ENCODE peak calls at places on chromosomes 1 and 21, in four cellular contexts. P, Q, T and A are unnamed samples.

GRCh38 chr21:31409849-31410762 is 66.0 kb upstream of the TIAM1 start:
- DNase-seq in P (no peak), Q (no peak), T (no peak), A (no peak)

GRCh38 chr1:170580636-170581035 is 48.7 kb downstream of the GORAB start:
- DNase-seq in P (no peak), Q (no peak), T (no peak), A (no peak)

GRCh38 chr1:92623187-92623778 is 136.6 kb upstream of the GFI1 start:
- DNase-seq in P (peak; percentile 32), Q (no peak), T (no peak), A (no peak)

GRCh38 chr1:39204441-39205081 is at the start of gene MACF1:
- DNase-seq in P (peak; percentile 21), Q (peak; percentile 82), T (peak; percentile 85), A (peak; percentile 82)

GRCh38 chr1:88983791-88984552 is 8.5 kb downstream of the KYAT3 start:
- DNase-seq in P (peak; percentile 65), Q (no peak), T (no peak), A (peak; percentile 36)

GRCh38 chr21:42820513-42821465 is 58.5 kb downstream of the WDR4 start:
- DNase-seq in P (no peak), Q (no peak), T (no peak), A (no peak)

GRCh38 chr1:47332779-47333577 is 612 bp upstream of the CMPK1 start:
- DNase-seq in P (no peak), Q (no peak), T (no peak), A (no peak)

GRCh38 chr1:24541711-24542346 is 14.1 kb upstream of the NCMAP start:
- DNase-seq in P (no peak), Q (no peak), T (no peak), A (peak; percentile 35)

GRCh38 chr1:117009132-117009531 is 7.6 kb downstream of the CD101 start:
- DNase-seq in P (peak; percentile 54), Q (no peak), T (no peak), A (no peak)

GRCh38 chr1:53869454-53870117 is 20.0 kb downstream of the YIPF1 start:
- DNase-seq in P (no peak), Q (no peak), T (no peak), A (no peak)

GRCh38 chr1:886311-886710 is 37.4 kb upstream of the SAMD11 start:
- DNase-seq in P (no peak), Q (no peak), T (no peak), A (no peak)

GRCh38 chr1:196366817-196367495 is 241.3 kb downstream of the KCNT2 start:
- DNase-seq in P (no peak), Q (no peak), T (no peak), A (no peak)

GRCh38 chr1:91731815-91732214 is 154.1 kb downstream of the TGFBR3 start:
- DNase-seq in P (peak; percentile 17), Q (no peak), T (no peak), A (no peak)

GRCh38 chr1:45785583-45785982 is 17.8 kb upstream of the MAST2 start:
- DNase-seq in P (peak; percentile 50), Q (no peak), T (no peak), A (no peak)

GRCh38 chr1:203037509-203038190 is 11.4 kb downstream of the PPFIA4 start:
- DNase-seq in P (no peak), Q (no peak), T (no peak), A (no peak)

GRCh38 chr1:166153641-166154350 is 13.0 kb downstream of the FAM78B start:
- DNase-seq in P (no peak), Q (no peak), T (no peak), A (no peak)

GRCh38 chr1:119966020-119966419 is 69.7 kb upstream of the ADAM30 start:
- DNase-seq in P (no peak), Q (peak; percentile 30), T (peak; percentile 38), A (no peak)

GRCh38 chr1:24770891-24771290 is 25.6 kb downstream of the CLIC4 start:
- DNase-seq in P (no peak), Q (no peak), T (no peak), A (no peak)

GRCh38 chr1:47993881-47994625 is 3.1 kb downstream of the TRABD2B start:
- DNase-seq in P (no peak), Q (no peak), T (no peak), A (no peak)

GRCh38 chr1:72285074-72285425 is 2.7 kb upstream of the NEGR1 start:
- DNase-seq in P (no peak), Q (peak; percentile 31), T (no peak), A (no peak)

GRCh38 chr1:28144203-28145135 is 32.0 kb downstream of the PTAFR start:
- DNase-seq in P (no peak), Q (no peak), T (no peak), A (no peak)

GRCh38 chr1:177122461-177122860 is 42.1 kb downstream of the ASTN1 start:
- DNase-seq in P (no peak), Q (no peak), T (no peak), A (no peak)

GRCh38 chr1:178238722-178239510 is 145.0 kb downstream of the RASAL2 start:
- DNase-seq in P (no peak), Q (no peak), T (peak; percentile 82), A (peak; percentile 97)

GRCh38 chr1:162918111-162918754 is 57.3 kb upstream of the CCDC190 start:
- DNase-seq in P (no peak), Q (no peak), T (no peak), A (no peak)

GRCh38 chr1:94319319-94320180 is 82.2 kb upstream of the ARHGAP29 start:
- DNase-seq in P (no peak), Q (no peak), T (no peak), A (no peak)

GRCh38 chr1:26584022-26584485 is 54.5 kb downstream of the RPS6KA1 start:
- DNase-seq in P (no peak), Q (no peak), T (no peak), A (peak; percentile 36)

GRCh38 chr1:1876335-1876935 is 14.5 kb downstream of the GNB1 start:
- DNase-seq in P (no peak), Q (peak; percentile 5), T (no peak), A (no peak)

GRCh38 chr1:165795894-165796293 is 27.2 kb upstream of the TMCO1 start:
- DNase-seq in P (no peak), Q (no peak), T (no peak), A (no peak)